ENCODE peak calls at places on chromosomes 16 and 17, in seven cellular contexts. One of them, this sample, is unnamed.

GRCh38 chr16:89330177-89330856 is 112.8 kb downstream of the ZNF778 start:
- ATAC-seq in lower lobe of right lung: peak
- ATAC-seq in activated CD8-positive, alpha-beta T cell treated with anti-CD3 and anti-CD28 coated beads, Interleukin-2, amount 10 ng/mL, durations not matched to agents 7 days and 5 days: peak
- ATAC-seq in stimulated activated effector memory CD8-positive, alpha-beta T cell treated with anti-CD3 and anti-CD28 coated beads, Interleukin-12 subunit alpha, Interleukin-12 subunit beta, amount 100 ng/mL, for 72 hours: peak
- ATAC-seq in left colon: no peak
- ATAC-seq in sciatic nerve: no peak
- ATAC-seq in stimulated activated naive CD8-positive, alpha-beta T cell treated with anti-CD3 and anti-CD28 coated beads, Interleukin-15, amount 100 ng/mL, for 72 hours: peak
- ATAC-seq in this sample: no peak

GRCh38 chr16:87729266-87729954 is 36.4 kb downstream of the KLHDC4 start:
- ATAC-seq in sciatic nerve: no peak
- ATAC-seq in stimulated activated naive CD8-positive, alpha-beta T cell treated with anti-CD3 and anti-CD28 coated beads, Interleukin-15, amount 100 ng/mL, for 72 hours: no peak
- ATAC-seq in stimulated activated effector memory CD8-positive, alpha-beta T cell treated with anti-CD3 and anti-CD28 coated beads, Interleukin-12 subunit alpha, Interleukin-12 subunit beta, amount 100 ng/mL, for 72 hours: no peak
- ATAC-seq in left colon: no peak
- ATAC-seq in lower lobe of right lung: peak
- ATAC-seq in activated CD8-positive, alpha-beta T cell treated with anti-CD3 and anti-CD28 coated beads, Interleukin-2, amount 10 ng/mL, durations not matched to agents 7 days and 5 days: no peak
- ATAC-seq in this sample: peak

GRCh38 chr17:74599531-74599939 is 7.5 kb upstream of the CD300LD start:
- ATAC-seq in activated CD8-positive, alpha-beta T cell treated with anti-CD3 and anti-CD28 coated beads, Interleukin-2, amount 10 ng/mL, durations not matched to agents 7 days and 5 days: no peak
- ATAC-seq in lower lobe of right lung: peak
- ATAC-seq in stimulated activated naive CD8-positive, alpha-beta T cell treated with anti-CD3 and anti-CD28 coated beads, Interleukin-15, amount 100 ng/mL, for 72 hours: no peak
- ATAC-seq in sciatic nerve: peak
- ATAC-seq in left colon: no peak
- ATAC-seq in stimulated activated effector memory CD8-positive, alpha-beta T cell treated with anti-CD3 and anti-CD28 coated beads, Interleukin-12 subunit alpha, Interleukin-12 subunit beta, amount 100 ng/mL, for 72 hours: no peak
- ATAC-seq in this sample: no peak

GRCh38 chr17:28335959-28336871 is 654 bp downstream of the TNFAIP1 start:
- ATAC-seq in sciatic nerve: peak
- ATAC-seq in stimulated activated effector memory CD8-positive, alpha-beta T cell treated with anti-CD3 and anti-CD28 coated beads, Interleukin-12 subunit alpha, Interleukin-12 subunit beta, amount 100 ng/mL, for 72 hours: no peak
- ATAC-seq in stimulated activated naive CD8-positive, alpha-beta T cell treated with anti-CD3 and anti-CD28 coated beads, Interleukin-15, amount 100 ng/mL, for 72 hours: peak
- ATAC-seq in left colon: peak
- ATAC-seq in lower lobe of right lung: peak
- ATAC-seq in activated CD8-positive, alpha-beta T cell treated with anti-CD3 and anti-CD28 coated beads, Interleukin-2, amount 10 ng/mL, durations not matched to agents 7 days and 5 days: peak
- ATAC-seq in this sample: no peak

GRCh38 chr16:68760671-68761275 is 23.7 kb downstream of the CDH1 start:
- ATAC-seq in activated CD8-positive, alpha-beta T cell treated with anti-CD3 and anti-CD28 coated beads, Interleukin-2, amount 10 ng/mL, durations not matched to agents 7 days and 5 days: peak
- ATAC-seq in lower lobe of right lung: peak
- ATAC-seq in stimulated activated effector memory CD8-positive, alpha-beta T cell treated with anti-CD3 and anti-CD28 coated beads, Interleukin-12 subunit alpha, Interleukin-12 subunit beta, amount 100 ng/mL, for 72 hours: peak
- ATAC-seq in left colon: peak
- ATAC-seq in sciatic nerve: no peak
- ATAC-seq in stimulated activated naive CD8-positive, alpha-beta T cell treated with anti-CD3 and anti-CD28 coated beads, Interleukin-15, amount 100 ng/mL, for 72 hours: peak
- ATAC-seq in this sample: peak

GRCh38 chr16:23134274-23134673 is 15.0 kb downstream of the USP31 start:
- ATAC-seq in left colon: peak
- ATAC-seq in activated CD8-positive, alpha-beta T cell treated with anti-CD3 and anti-CD28 coated beads, Interleukin-2, amount 10 ng/mL, durations not matched to agents 7 days and 5 days: no peak
- ATAC-seq in lower lobe of right lung: no peak
- ATAC-seq in sciatic nerve: no peak
- ATAC-seq in stimulated activated naive CD8-positive, alpha-beta T cell treated with anti-CD3 and anti-CD28 coated beads, Interleukin-15, amount 100 ng/mL, for 72 hours: no peak
- ATAC-seq in stimulated activated effector memory CD8-positive, alpha-beta T cell treated with anti-CD3 and anti-CD28 coated beads, Interleukin-12 subunit alpha, Interleukin-12 subunit beta, amount 100 ng/mL, for 72 hours: no peak
- ATAC-seq in this sample: no peak

GRCh38 chr17:27807567-27808470 is 7.5 kb upstream of the NOS2 start:
- ATAC-seq in activated CD8-positive, alpha-beta T cell treated with anti-CD3 and anti-CD28 coated beads, Interleukin-2, amount 10 ng/mL, durations not matched to agents 7 days and 5 days: peak
- ATAC-seq in lower lobe of right lung: peak
- ATAC-seq in stimulated activated naive CD8-positive, alpha-beta T cell treated with anti-CD3 and anti-CD28 coated beads, Interleukin-15, amount 100 ng/mL, for 72 hours: peak
- ATAC-seq in left colon: peak
- ATAC-seq in stimulated activated effector memory CD8-positive, alpha-beta T cell treated with anti-CD3 and anti-CD28 coated beads, Interleukin-12 subunit alpha, Interleukin-12 subunit beta, amount 100 ng/mL, for 72 hours: peak
- ATAC-seq in sciatic nerve: no peak
- ATAC-seq in this sample: peak

GRCh38 chr17:31310877-31311276 is 3.0 kb downstream of the EVI2B start:
- ATAC-seq in stimulated activated naive CD8-positive, alpha-beta T cell treated with anti-CD3 and anti-CD28 coated beads, Interleukin-15, amount 100 ng/mL, for 72 hours: peak
- ATAC-seq in stimulated activated effector memory CD8-positive, alpha-beta T cell treated with anti-CD3 and anti-CD28 coated beads, Interleukin-12 subunit alpha, Interleukin-12 subunit beta, amount 100 ng/mL, for 72 hours: no peak
- ATAC-seq in activated CD8-positive, alpha-beta T cell treated with anti-CD3 and anti-CD28 coated beads, Interleukin-2, amount 10 ng/mL, durations not matched to agents 7 days and 5 days: peak
- ATAC-seq in left colon: no peak
- ATAC-seq in lower lobe of right lung: no peak
- ATAC-seq in sciatic nerve: no peak
- ATAC-seq in this sample: peak

GRCh38 chr17:38604479-38605229 is 1.1 kb downstream of the SRCIN1 start:
- ATAC-seq in stimulated activated naive CD8-positive, alpha-beta T cell treated with anti-CD3 and anti-CD28 coated beads, Interleukin-15, amount 100 ng/mL, for 72 hours: peak
- ATAC-seq in left colon: no peak
- ATAC-seq in stimulated activated effector memory CD8-positive, alpha-beta T cell treated with anti-CD3 and anti-CD28 coated beads, Interleukin-12 subunit alpha, Interleukin-12 subunit beta, amount 100 ng/mL, for 72 hours: peak
- ATAC-seq in sciatic nerve: peak
- ATAC-seq in lower lobe of right lung: peak
- ATAC-seq in activated CD8-positive, alpha-beta T cell treated with anti-CD3 and anti-CD28 coated beads, Interleukin-2, amount 10 ng/mL, durations not matched to agents 7 days and 5 days: peak
- ATAC-seq in this sample: no peak

GRCh38 chr17:77724876-77725615 is 233.5 kb upstream of the TNRC6C start:
- ATAC-seq in stimulated activated effector memory CD8-positive, alpha-beta T cell treated with anti-CD3 and anti-CD28 coated beads, Interleukin-12 subunit alpha, Interleukin-12 subunit beta, amount 100 ng/mL, for 72 hours: no peak
- ATAC-seq in activated CD8-positive, alpha-beta T cell treated with anti-CD3 and anti-CD28 coated beads, Interleukin-2, amount 10 ng/mL, durations not matched to agents 7 days and 5 days: no peak
- ATAC-seq in stimulated activated naive CD8-positive, alpha-beta T cell treated with anti-CD3 and anti-CD28 coated beads, Interleukin-15, amount 100 ng/mL, for 72 hours: no peak
- ATAC-seq in left colon: no peak
- ATAC-seq in sciatic nerve: no peak
- ATAC-seq in lower lobe of right lung: no peak
- ATAC-seq in this sample: peak

GRCh38 chr17:57894848-57895247 is 45.0 kb upstream of the MRPS23 start:
- ATAC-seq in sciatic nerve: no peak
- ATAC-seq in lower lobe of right lung: no peak
- ATAC-seq in stimulated activated naive CD8-positive, alpha-beta T cell treated with anti-CD3 and anti-CD28 coated beads, Interleukin-15, amount 100 ng/mL, for 72 hours: no peak
- ATAC-seq in stimulated activated effector memory CD8-positive, alpha-beta T cell treated with anti-CD3 and anti-CD28 coated beads, Interleukin-12 subunit alpha, Interleukin-12 subunit beta, amount 100 ng/mL, for 72 hours: no peak
- ATAC-seq in left colon: no peak
- ATAC-seq in activated CD8-positive, alpha-beta T cell treated with anti-CD3 and anti-CD28 coated beads, Interleukin-2, amount 10 ng/mL, durations not matched to agents 7 days and 5 days: no peak
- ATAC-seq in this sample: no peak

GRCh38 chr17:76909971-76910760 is 42.0 kb downstream of the MGAT5B start:
- ATAC-seq in activated CD8-positive, alpha-beta T cell treated with anti-CD3 and anti-CD28 coated beads, Interleukin-2, amount 10 ng/mL, durations not matched to agents 7 days and 5 days: peak
- ATAC-seq in stimulated activated naive CD8-positive, alpha-beta T cell treated with anti-CD3 and anti-CD28 coated beads, Interleukin-15, amount 100 ng/mL, for 72 hours: no peak
- ATAC-seq in stimulated activated effector memory CD8-positive, alpha-beta T cell treated with anti-CD3 and anti-CD28 coated beads, Interleukin-12 subunit alpha, Interleukin-12 subunit beta, amount 100 ng/mL, for 72 hours: peak
- ATAC-seq in lower lobe of right lung: peak
- ATAC-seq in left colon: peak
- ATAC-seq in sciatic nerve: no peak
- ATAC-seq in this sample: no peak

GRCh38 chr17:74118504-74118903 is 85.0 kb upstream of the RPL38 start:
- ATAC-seq in lower lobe of right lung: no peak
- ATAC-seq in stimulated activated naive CD8-positive, alpha-beta T cell treated with anti-CD3 and anti-CD28 coated beads, Interleukin-15, amount 100 ng/mL, for 72 hours: no peak
- ATAC-seq in left colon: no peak
- ATAC-seq in stimulated activated effector memory CD8-positive, alpha-beta T cell treated with anti-CD3 and anti-CD28 coated beads, Interleukin-12 subunit alpha, Interleukin-12 subunit beta, amount 100 ng/mL, for 72 hours: no peak
- ATAC-seq in activated CD8-positive, alpha-beta T cell treated with anti-CD3 and anti-CD28 coated beads, Interleukin-2, amount 10 ng/mL, durations not matched to agents 7 days and 5 days: no peak
- ATAC-seq in sciatic nerve: no peak
- ATAC-seq in this sample: no peak

GRCh38 chr17:79872762-79873161 is 33.5 kb upstream of the CBX4 start:
- ATAC-seq in sciatic nerve: no peak
- ATAC-seq in stimulated activated effector memory CD8-positive, alpha-beta T cell treated with anti-CD3 and anti-CD28 coated beads, Interleukin-12 subunit alpha, Interleukin-12 subunit beta, amount 100 ng/mL, for 72 hours: no peak
- ATAC-seq in lower lobe of right lung: no peak
- ATAC-seq in stimulated activated naive CD8-positive, alpha-beta T cell treated with anti-CD3 and anti-CD28 coated beads, Interleukin-15, amount 100 ng/mL, for 72 hours: no peak
- ATAC-seq in activated CD8-positive, alpha-beta T cell treated with anti-CD3 and anti-CD28 coated beads, Interleukin-2, amount 10 ng/mL, durations not matched to agents 7 days and 5 days: peak
- ATAC-seq in left colon: no peak
- ATAC-seq in this sample: no peak

GRCh38 chr17:17370711-17371110 is 67.5 kb downstream of the NT5M start:
- ATAC-seq in sciatic nerve: no peak
- ATAC-seq in left colon: no peak
- ATAC-seq in stimulated activated naive CD8-positive, alpha-beta T cell treated with anti-CD3 and anti-CD28 coated beads, Interleukin-15, amount 100 ng/mL, for 72 hours: no peak
- ATAC-seq in stimulated activated effector memory CD8-positive, alpha-beta T cell treated with anti-CD3 and anti-CD28 coated beads, Interleukin-12 subunit alpha, Interleukin-12 subunit beta, amount 100 ng/mL, for 72 hours: no peak
- ATAC-seq in activated CD8-positive, alpha-beta T cell treated with anti-CD3 and anti-CD28 coated beads, Interleukin-2, amount 10 ng/mL, durations not matched to agents 7 days and 5 days: no peak
- ATAC-seq in lower lobe of right lung: no peak
- ATAC-seq in this sample: no peak

GRCh38 chr17:40329981-40330794 is 21.2 kb downstream of the RARA start:
- ATAC-seq in sciatic nerve: no peak
- ATAC-seq in lower lobe of right lung: peak
- ATAC-seq in activated CD8-positive, alpha-beta T cell treated with anti-CD3 and anti-CD28 coated beads, Interleukin-2, amount 10 ng/mL, durations not matched to agents 7 days and 5 days: peak
- ATAC-seq in stimulated activated effector memory CD8-positive, alpha-beta T cell treated with anti-CD3 and anti-CD28 coated beads, Interleukin-12 subunit alpha, Interleukin-12 subunit beta, amount 100 ng/mL, for 72 hours: peak
- ATAC-seq in stimulated activated naive CD8-positive, alpha-beta T cell treated with anti-CD3 and anti-CD28 coated beads, Interleukin-15, amount 100 ng/mL, for 72 hours: peak
- ATAC-seq in left colon: no peak
- ATAC-seq in this sample: peak

GRCh38 chr17:40612510-40613244 is 34.9 kb downstream of the SMARCE1 start:
- ATAC-seq in sciatic nerve: no peak
- ATAC-seq in lower lobe of right lung: peak
- ATAC-seq in activated CD8-positive, alpha-beta T cell treated with anti-CD3 and anti-CD28 coated beads, Interleukin-2, amount 10 ng/mL, durations not matched to agents 7 days and 5 days: peak
- ATAC-seq in left colon: no peak
- ATAC-seq in stimulated activated effector memory CD8-positive, alpha-beta T cell treated with anti-CD3 and anti-CD28 coated beads, Interleukin-12 subunit alpha, Interleukin-12 subunit beta, amount 100 ng/mL, for 72 hours: no peak
- ATAC-seq in stimulated activated naive CD8-positive, alpha-beta T cell treated with anti-CD3 and anti-CD28 coated beads, Interleukin-15, amount 100 ng/mL, for 72 hours: peak
- ATAC-seq in this sample: no peak

GRCh38 chr16:89319883-89320716 is 102.6 kb downstream of the ZNF778 start:
- ATAC-seq in lower lobe of right lung: peak
- ATAC-seq in stimulated activated effector memory CD8-positive, alpha-beta T cell treated with anti-CD3 and anti-CD28 coated beads, Interleukin-12 subunit alpha, Interleukin-12 subunit beta, amount 100 ng/mL, for 72 hours: peak
- ATAC-seq in activated CD8-positive, alpha-beta T cell treated with anti-CD3 and anti-CD28 coated beads, Interleukin-2, amount 10 ng/mL, durations not matched to agents 7 days and 5 days: no peak
- ATAC-seq in sciatic nerve: peak
- ATAC-seq in stimulated activated naive CD8-positive, alpha-beta T cell treated with anti-CD3 and anti-CD28 coated beads, Interleukin-15, amount 100 ng/mL, for 72 hours: peak
- ATAC-seq in left colon: peak
- ATAC-seq in this sample: peak

GRCh38 chr16:6888536-6888935 is 444.1 kb upstream of the RBFOX1 start:
- ATAC-seq in sciatic nerve: no peak
- ATAC-seq in lower lobe of right lung: no peak
- ATAC-seq in left colon: no peak
- ATAC-seq in stimulated activated naive CD8-positive, alpha-beta T cell treated with anti-CD3 and anti-CD28 coated beads, Interleukin-15, amount 100 ng/mL, for 72 hours: no peak
- ATAC-seq in stimulated activated effector memory CD8-positive, alpha-beta T cell treated with anti-CD3 and anti-CD28 coated beads, Interleukin-12 subunit alpha, Interleukin-12 subunit beta, amount 100 ng/mL, for 72 hours: no peak
- ATAC-seq in activated CD8-positive, alpha-beta T cell treated with anti-CD3 and anti-CD28 coated beads, Interleukin-2, amount 10 ng/mL, durations not matched to agents 7 days and 5 days: no peak
- ATAC-seq in this sample: no peak

GRCh38 chr16:14538604-14539003 is 91.5 kb downstream of the PARN start:
- ATAC-seq in stimulated activated effector memory CD8-positive, alpha-beta T cell treated with anti-CD3 and anti-CD28 coated beads, Interleukin-12 subunit alpha, Interleukin-12 subunit beta, amount 100 ng/mL, for 72 hours: no peak
- ATAC-seq in left colon: no peak
- ATAC-seq in activated CD8-positive, alpha-beta T cell treated with anti-CD3 and anti-CD28 coated beads, Interleukin-2, amount 10 ng/mL, durations not matched to agents 7 days and 5 days: no peak
- ATAC-seq in stimulated activated naive CD8-positive, alpha-beta T cell treated with anti-CD3 and anti-CD28 coated beads, Interleukin-15, amount 100 ng/mL, for 72 hours: no peak
- ATAC-seq in sciatic nerve: no peak
- ATAC-seq in lower lobe of right lung: no peak
- ATAC-seq in this sample: no peak

GRCh38 chr17:75109407-75110236 is at the start of gene ARMC7:
- ATAC-seq in sciatic nerve: peak
- ATAC-seq in stimulated activated effector memory CD8-positive, alpha-beta T cell treated with anti-CD3 and anti-CD28 coated beads, Interleukin-12 subunit alpha, Interleukin-12 subunit beta, amount 100 ng/mL, for 72 hours: peak
- ATAC-seq in left colon: peak
- ATAC-seq in lower lobe of right lung: peak
- ATAC-seq in activated CD8-positive, alpha-beta T cell treated with anti-CD3 and anti-CD28 coated beads, Interleukin-2, amount 10 ng/mL, durations not matched to agents 7 days and 5 days: peak
- ATAC-seq in stimulated activated naive CD8-positive, alpha-beta T cell treated with anti-CD3 and anti-CD28 coated beads, Interleukin-15, amount 100 ng/mL, for 72 hours: peak
- ATAC-seq in this sample: peak

GRCh38 chr16:27906883-27907282 is 156.6 kb downstream of the GSG1L start:
- ATAC-seq in activated CD8-positive, alpha-beta T cell treated with anti-CD3 and anti-CD28 coated beads, Interleukin-2, amount 10 ng/mL, durations not matched to agents 7 days and 5 days: no peak
- ATAC-seq in sciatic nerve: no peak
- ATAC-seq in lower lobe of right lung: no peak
- ATAC-seq in stimulated activated naive CD8-positive, alpha-beta T cell treated with anti-CD3 and anti-CD28 coated beads, Interleukin-15, amount 100 ng/mL, for 72 hours: no peak
- ATAC-seq in stimulated activated effector memory CD8-positive, alpha-beta T cell treated with anti-CD3 and anti-CD28 coated beads, Interleukin-12 subunit alpha, Interleukin-12 subunit beta, amount 100 ng/mL, for 72 hours: no peak
- ATAC-seq in left colon: no peak
- ATAC-seq in this sample: no peak

This sample was measured in stimulated activated memory B cell treated with anti-CD40 and anti-IgM and Interleukin-4, amounts not matched to agents 10 μg/mL and 1 μg/mL and 100 μg/mL, for 72 hours.